ENCODE peak calls at places on chromosomes 11 and 22, in seven cellular contexts. U is transverse colon, C is ovary, K is body of pancreas, G is prostate gland, D is suprapubic skin, P is H1. X is an unnamed sample.
A peak's percentile ranks its signal among the peaks of the same experiment; 100 is the strongest.

GRCh38 chr22:42621505-42622002 is 6.9 kb upstream of the POLDIP3 start:
- DNase-seq in U (peak; percentile 80), C (peak; percentile 62), K (peak; percentile 69), G (no peak), D (peak; percentile 89), P (peak; percentile 86), X (peak; percentile 66)

GRCh38 chr11:41307371-41308080 is 151.9 kb downstream of the LRRC4C start:
- DNase-seq in U (no peak), C (no peak), K (no peak), G (no peak), D (no peak), P (no peak), X (no peak)

GRCh38 chr11:8671242-8671641 is 11.2 kb downstream of the TRIM66 start:
- DNase-seq in U (peak; percentile 14), C (peak; percentile 54), K (peak; percentile 30), G (no peak), D (no peak), P (peak; percentile 77), X (peak; percentile 85)

GRCh38 chr11:115869131-115869530 is 364.9 kb upstream of the CADM1 start:
- DNase-seq in U (no peak), C (no peak), K (no peak), G (no peak), D (no peak), P (no peak), X (no peak)

GRCh38 chr22:21102659-21103267 is 57.0 kb downstream of the LRRC74B start:
- DNase-seq in U (peak; percentile 75), C (peak; percentile 32), K (peak; percentile 77), G (peak; percentile 62), D (peak; percentile 82), P (peak; percentile 80), X (peak; percentile 67)

GRCh38 chr11:63534895-63535461 is 1.6 kb upstream of the PLAAT4 start:
- DNase-seq in U (no peak), C (no peak), K (no peak), G (no peak), D (no peak), P (no peak), X (no peak)

GRCh38 chr11:110571286-110571685 is 141.0 kb downstream of the ARHGAP20 start:
- DNase-seq in U (no peak), C (no peak), K (no peak), G (no peak), D (no peak), P (no peak), X (no peak)

GRCh38 chr11:10309163-10310093 is 4.6 kb downstream of the ADM start:
- DNase-seq in U (peak; percentile 76), C (peak; percentile 55), K (peak; percentile 92), G (peak; percentile 92), D (no peak), P (no peak), X (peak; percentile 46)

GRCh38 chr11:41622707-41623359 is 163.4 kb upstream of the LRRC4C start:
- DNase-seq in U (no peak), C (no peak), K (no peak), G (no peak), D (no peak), P (no peak), X (no peak)

GRCh38 chr11:59857444-59858434 is 8.5 kb downstream of the TCN1 start:
- DNase-seq in U (no peak), C (no peak), K (no peak), G (no peak), D (no peak), P (no peak), X (no peak)

GRCh38 chr11:10641314-10642206 is 52.0 kb downstream of the IRAG1 start:
- DNase-seq in U (no peak), C (no peak), K (no peak), G (no peak), D (peak; percentile 63), P (no peak), X (no peak)

GRCh38 chr22:19896665-19897355 is 42.1 kb upstream of the GNB1L start:
- DNase-seq in U (no peak), C (no peak), K (no peak), G (no peak), D (no peak), P (no peak), X (no peak)

GRCh38 chr22:45207981-45208664 is 32.6 kb downstream of the KIAA0930 start:
- DNase-seq in U (no peak), C (no peak), K (peak; percentile 75), G (peak; percentile 53), D (no peak), P (no peak), X (no peak)

GRCh38 chr11:19430346-19431058 is 189.8 kb upstream of the E2F8 start:
- DNase-seq in U (no peak), C (no peak), K (peak; percentile 56), G (no peak), D (no peak), P (no peak), X (no peak)

GRCh38 chr11:119910650-119911049 is 181.7 kb upstream of the NECTIN1 start:
- DNase-seq in U (no peak), C (no peak), K (no peak), G (no peak), D (no peak), P (no peak), X (no peak)

GRCh38 chr22:19984201-19984753 is 32.3 kb downstream of the ARVCF start:
- DNase-seq in U (no peak), C (no peak), K (peak; percentile 62), G (no peak), D (no peak), P (no peak), X (peak; percentile 59)

GRCh38 chr22:50252081-50253045 is 1.3 kb upstream of the HDAC10 start:
- DNase-seq in U (peak; percentile 84), C (peak; percentile 71), K (peak; percentile 84), G (peak; percentile 66), D (peak; percentile 91), P (no peak), X (peak; percentile 76)

GRCh38 chr11:64566042-64566914 is 24.7 kb upstream of the SLC22A12 start:
- DNase-seq in U (peak; percentile 65), C (peak; percentile 78), K (peak; percentile 93), G (peak; percentile 77), D (peak; percentile 76), P (no peak), X (peak; percentile 89)

GRCh38 chr11:26792956-26793355 is 71.1 kb upstream of the SLC5A12 start:
- DNase-seq in U (no peak), C (no peak), K (no peak), G (no peak), D (no peak), P (no peak), X (no peak)

GRCh38 chr11:8089791-8090510 is 8.9 kb downstream of the TUB start:
- DNase-seq in U (no peak), C (no peak), K (no peak), G (no peak), D (no peak), P (no peak), X (peak; percentile 13)

GRCh38 chr11:70112017-70112434 is 33.9 kb downstream of the ANO1 start:
- DNase-seq in U (no peak), C (no peak), K (no peak), G (no peak), D (no peak), P (no peak), X (no peak)

GRCh38 chr11:58917159-58917765 is 22.0 kb upstream of the GLYATL1 start:
- DNase-seq in U (no peak), C (no peak), K (no peak), G (no peak), D (no peak), P (no peak), X (no peak)

GRCh38 chr22:39309881-39310714 is 9.3 kb downstream of the RPL3 start:
- DNase-seq in U (no peak), C (no peak), K (no peak), G (no peak), D (no peak), P (no peak), X (no peak)
- H3K27ac ChIP-seq in U (peak overlapping the region; percentile 75), C (no peak overlapping the region), K (no peak overlapping the region), G (peak overlapping the region; percentile 73), D (peak overlapping the region; percentile 81), P (no peak overlapping the region), X (peak overlapping the region; percentile 84)

GRCh38 chr22:27461470-27461869 is 340.1 kb downstream of the MN1 start:
- DNase-seq in U (no peak), C (no peak), K (peak; percentile 21), G (no peak), D (no peak), P (peak; percentile 75), X (no peak)
- TF ChIP-seq POLR2A in U (no peak), C (no peak), K (no peak), G (no peak), D (no peak), P (no peak), X (no peak)

DNA sequence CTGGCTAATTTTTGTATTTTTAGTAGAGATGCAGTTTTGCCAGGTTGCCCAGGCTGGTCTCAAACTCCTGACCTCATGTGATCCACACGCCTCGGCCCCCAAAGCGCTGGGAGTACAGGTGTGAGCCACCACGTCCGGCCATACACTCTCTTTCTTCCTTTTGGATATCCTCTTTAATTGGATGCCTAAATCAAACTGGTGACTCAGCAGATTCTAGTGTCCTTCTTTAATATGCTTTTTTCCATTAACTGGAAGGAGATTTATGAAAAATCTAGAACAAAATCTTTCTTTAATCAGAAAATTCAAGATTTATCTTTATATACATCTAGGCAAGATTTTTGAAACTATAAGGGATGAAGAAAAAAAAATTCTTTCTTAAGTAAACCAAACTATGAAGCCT is 969.3 kb upstream of the CCDC90B start:
- DNase-seq in U (no peak), C (no peak), K (no peak), G (no peak), D (no peak), P (no peak), X (no peak)
- H3K27ac ChIP-seq in U (no peak overlapping the region), C (no peak overlapping the region), K (no peak overlapping the region), G (no peak overlapping the region), D (no peak overlapping the region), P (no peak overlapping the region), X (no peak overlapping the region)

GRCh38 chr11:103108933-103109817 is at the start of gene DYNC2H1:
- DNase-seq in U (peak; percentile 88), C (peak; percentile 84), K (peak; percentile 87), G (peak; percentile 82), D (peak; percentile 91), P (peak; percentile 84), X (peak; percentile 88)
- TF ChIP-seq POLR2A in U (no peak), C (peak; percentile 25), K (no peak), G (no peak), D (no peak), P (no peak), X (peak; percentile 46)

GRCh38 chr22:31897842-31898241 is 46.5 kb upstream of the YWHAH start:
- DNase-seq in U (no peak), C (no peak), K (no peak), G (no peak), D (no peak), P (no peak), X (no peak)
- H3K27ac ChIP-seq in U (no peak overlapping the region), C (no peak overlapping the region), K (no peak overlapping the region), G (no peak overlapping the region), D (no peak overlapping the region), P (no peak overlapping the region), X (no peak overlapping the region)

DNA sequence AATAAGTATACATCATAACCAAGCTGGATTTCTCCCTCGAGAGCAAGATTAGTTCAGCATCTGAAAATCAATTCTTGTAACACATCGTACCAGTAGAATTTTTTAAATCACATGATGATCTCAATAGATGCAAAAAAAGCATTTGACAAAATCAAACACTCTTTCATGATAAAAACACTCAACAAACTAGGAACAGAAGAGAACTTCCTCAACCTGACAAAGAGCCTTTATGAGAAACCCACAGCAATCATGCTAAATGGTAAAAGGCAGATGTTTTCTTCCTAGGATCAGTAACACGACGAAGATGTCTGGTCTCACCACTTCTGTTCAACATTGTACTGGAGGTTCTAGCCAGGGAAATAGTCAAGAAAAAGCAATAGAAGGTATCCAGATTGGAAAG is 34.1 kb upstream of the TMPRSS4 start:
- DNase-seq in U (no peak), C (no peak), K (no peak), G (no peak), D (no peak), P (no peak), X (no peak)
- TF ChIP-seq POLR2A in U (no peak), C (no peak), K (no peak), G (no peak), D (no peak), P (no peak), X (no peak)